ENCODE peak calls at places on chromosome 4, in eight cellular contexts. One of them, this sample, is unnamed.

GRCh38 chr4:163694385-163694784 is 199.9 kb downstream of the TMA16 start:
- DNase-seq in endodermal cell: no peak
- DNase-seq in SK-N-SH: no peak
- DNase-seq in cardiac muscle cell: no peak
- DNase-seq in uterus: no peak
- DNase-seq in sigmoid colon: no peak
- DNase-seq in upper lobe of left lung: no peak
- DNase-seq in WERI-Rb-1: no peak
- DNase-seq in this sample: peak; percentile 27

GRCh38 chr4:7434766-7435150 is at the start of gene PSAPL1:
- DNase-seq in endodermal cell: peak; percentile 90
- DNase-seq in sigmoid colon: no peak
- DNase-seq in SK-N-SH: peak; percentile 52
- DNase-seq in upper lobe of left lung: peak; percentile 81
- DNase-seq in WERI-Rb-1: no peak
- DNase-seq in uterus: no peak
- DNase-seq in cardiac muscle cell: peak; percentile 82
- DNase-seq in this sample: peak; percentile 81

GRCh38 chr4:92447265-92447905 is 143.6 kb downstream of the GRID2 start:
- DNase-seq in SK-N-SH: no peak
- DNase-seq in WERI-Rb-1: no peak
- DNase-seq in sigmoid colon: no peak
- DNase-seq in uterus: no peak
- DNase-seq in endodermal cell: no peak
- DNase-seq in upper lobe of left lung: no peak
- DNase-seq in cardiac muscle cell: peak; percentile 15
- DNase-seq in this sample: no peak

GRCh38 chr4:138099385-138099784 is 142.8 kb downstream of the SLC7A11 start:
- DNase-seq in upper lobe of left lung: no peak
- DNase-seq in WERI-Rb-1: no peak
- DNase-seq in sigmoid colon: no peak
- DNase-seq in endodermal cell: no peak
- DNase-seq in SK-N-SH: no peak
- DNase-seq in uterus: no peak
- DNase-seq in cardiac muscle cell: no peak
- DNase-seq in this sample: no peak

GRCh38 chr4:185256444-185256843 is 47.0 kb downstream of the SNX25 start:
- DNase-seq in endodermal cell: no peak
- DNase-seq in sigmoid colon: no peak
- DNase-seq in uterus: no peak
- DNase-seq in SK-N-SH: no peak
- DNase-seq in cardiac muscle cell: no peak
- DNase-seq in upper lobe of left lung: no peak
- DNase-seq in WERI-Rb-1: no peak
- DNase-seq in this sample: peak; percentile 50

GRCh38 chr4:80182237-80182866 is 15.0 kb upstream of the PRDM8 start:
- DNase-seq in endodermal cell: no peak
- DNase-seq in uterus: no peak
- DNase-seq in upper lobe of left lung: no peak
- DNase-seq in SK-N-SH: no peak
- DNase-seq in sigmoid colon: no peak
- DNase-seq in cardiac muscle cell: no peak
- DNase-seq in WERI-Rb-1: no peak
- DNase-seq in this sample: no peak

GRCh38 chr4:128782875-128783614 is 26.5 kb upstream of the JADE1 start:
- DNase-seq in WERI-Rb-1: no peak
- DNase-seq in endodermal cell: no peak
- DNase-seq in upper lobe of left lung: no peak
- DNase-seq in uterus: peak; percentile 19
- DNase-seq in sigmoid colon: no peak
- DNase-seq in SK-N-SH: no peak
- DNase-seq in cardiac muscle cell: no peak
- DNase-seq in this sample: no peak

GRCh38 chr4:181245326-181245725 is 997.9 kb upstream of the TENM3 start:
- DNase-seq in SK-N-SH: no peak
- DNase-seq in sigmoid colon: no peak
- DNase-seq in uterus: no peak
- DNase-seq in WERI-Rb-1: no peak
- DNase-seq in upper lobe of left lung: no peak
- DNase-seq in endodermal cell: no peak
- DNase-seq in cardiac muscle cell: no peak
- DNase-seq in this sample: no peak

GRCh38 chr4:56102581-56102980 is 153.8 kb downstream of the CEP135 start:
- DNase-seq in cardiac muscle cell: peak; percentile 31
- DNase-seq in upper lobe of left lung: no peak
- DNase-seq in WERI-Rb-1: peak; percentile 67
- DNase-seq in endodermal cell: no peak
- DNase-seq in uterus: no peak
- DNase-seq in sigmoid colon: no peak
- DNase-seq in SK-N-SH: no peak
- DNase-seq in this sample: no peak

GRCh38 chr4:76307670-76308014 is 1.1 kb downstream of the STBD1 start:
- DNase-seq in cardiac muscle cell: peak; percentile 46
- DNase-seq in SK-N-SH: peak; percentile 68
- DNase-seq in uterus: peak; percentile 27
- DNase-seq in sigmoid colon: no peak
- DNase-seq in WERI-Rb-1: no peak
- DNase-seq in upper lobe of left lung: no peak
- DNase-seq in endodermal cell: no peak
- DNase-seq in this sample: no peak

GRCh38 chr4:82371398-82371972 is 2.3 kb downstream of the HNRNPD start:
- DNase-seq in SK-N-SH: peak; percentile 27
- DNase-seq in cardiac muscle cell: no peak
- DNase-seq in upper lobe of left lung: no peak
- DNase-seq in endodermal cell: no peak
- DNase-seq in WERI-Rb-1: no peak
- DNase-seq in sigmoid colon: no peak
- DNase-seq in uterus: no peak
- DNase-seq in this sample: peak; percentile 39

GRCh38 chr4:40238700-40239548 is 42.1 kb downstream of the RHOH start:
- DNase-seq in WERI-Rb-1: no peak
- DNase-seq in sigmoid colon: no peak
- DNase-seq in upper lobe of left lung: peak; percentile 64
- DNase-seq in SK-N-SH: no peak
- DNase-seq in cardiac muscle cell: no peak
- DNase-seq in uterus: no peak
- DNase-seq in endodermal cell: no peak
- DNase-seq in this sample: no peak

GRCh38 chr4:82561745-82562552 is at the start of gene TMEM150C:
- DNase-seq in uterus: no peak
- DNase-seq in WERI-Rb-1: peak; percentile 71
- DNase-seq in sigmoid colon: no peak
- DNase-seq in cardiac muscle cell: peak; percentile 78
- DNase-seq in upper lobe of left lung: no peak
- DNase-seq in SK-N-SH: peak; percentile 82
- DNase-seq in endodermal cell: peak; percentile 88
- DNase-seq in this sample: peak; percentile 17

GRCh38 chr4:96164814-96165351 is 325.0 kb downstream of the PDHA2 start:
- DNase-seq in WERI-Rb-1: no peak
- DNase-seq in endodermal cell: no peak
- DNase-seq in cardiac muscle cell: no peak
- DNase-seq in sigmoid colon: no peak
- DNase-seq in uterus: no peak
- DNase-seq in upper lobe of left lung: no peak
- DNase-seq in SK-N-SH: no peak
- DNase-seq in this sample: peak; percentile 1

GRCh38 chr4:26701095-26701494 is 117.2 kb downstream of the TBC1D19 start:
- DNase-seq in sigmoid colon: no peak
- DNase-seq in SK-N-SH: no peak
- DNase-seq in cardiac muscle cell: no peak
- DNase-seq in upper lobe of left lung: no peak
- DNase-seq in endodermal cell: no peak
- DNase-seq in uterus: no peak
- DNase-seq in WERI-Rb-1: no peak
- DNase-seq in this sample: no peak

GRCh38 chr4:184644553-184645307 is 4.5 kb downstream of the CASP3 start:
- DNase-seq in WERI-Rb-1: no peak
- DNase-seq in SK-N-SH: no peak
- DNase-seq in endodermal cell: no peak
- DNase-seq in sigmoid colon: no peak
- DNase-seq in uterus: no peak
- DNase-seq in upper lobe of left lung: no peak
- DNase-seq in cardiac muscle cell: no peak
- DNase-seq in this sample: no peak

GRCh38 chr4:37393889-37394288 is 149.3 kb downstream of the NWD2 start:
- DNase-seq in uterus: no peak
- DNase-seq in cardiac muscle cell: no peak
- DNase-seq in sigmoid colon: no peak
- DNase-seq in SK-N-SH: no peak
- DNase-seq in upper lobe of left lung: no peak
- DNase-seq in endodermal cell: no peak
- DNase-seq in WERI-Rb-1: no peak
- DNase-seq in this sample: no peak

GRCh38 chr4:102663073-102663472 is 97.7 kb downstream of the MANBA start:
- DNase-seq in SK-N-SH: no peak
- DNase-seq in uterus: no peak
- DNase-seq in upper lobe of left lung: no peak
- DNase-seq in sigmoid colon: no peak
- DNase-seq in WERI-Rb-1: no peak
- DNase-seq in cardiac muscle cell: no peak
- DNase-seq in endodermal cell: no peak
- DNase-seq in this sample: peak; percentile 69

GRCh38 chr4:8694651-8695151 is 102.1 kb downstream of the CPZ start:
- DNase-seq in endodermal cell: peak; percentile 39
- DNase-seq in WERI-Rb-1: no peak
- DNase-seq in cardiac muscle cell: no peak
- DNase-seq in uterus: peak; percentile 4
- DNase-seq in sigmoid colon: peak; percentile 63
- DNase-seq in upper lobe of left lung: peak; percentile 12
- DNase-seq in SK-N-SH: peak; percentile 7
- DNase-seq in this sample: no peak

GRCh38 chr4:139872274-139872673 is 206.7 kb downstream of the MGST2 start:
- DNase-seq in WERI-Rb-1: no peak
- DNase-seq in upper lobe of left lung: no peak
- DNase-seq in SK-N-SH: no peak
- DNase-seq in uterus: no peak
- DNase-seq in endodermal cell: no peak
- DNase-seq in cardiac muscle cell: no peak
- DNase-seq in sigmoid colon: no peak
- DNase-seq in this sample: peak; percentile 77

DNA sequence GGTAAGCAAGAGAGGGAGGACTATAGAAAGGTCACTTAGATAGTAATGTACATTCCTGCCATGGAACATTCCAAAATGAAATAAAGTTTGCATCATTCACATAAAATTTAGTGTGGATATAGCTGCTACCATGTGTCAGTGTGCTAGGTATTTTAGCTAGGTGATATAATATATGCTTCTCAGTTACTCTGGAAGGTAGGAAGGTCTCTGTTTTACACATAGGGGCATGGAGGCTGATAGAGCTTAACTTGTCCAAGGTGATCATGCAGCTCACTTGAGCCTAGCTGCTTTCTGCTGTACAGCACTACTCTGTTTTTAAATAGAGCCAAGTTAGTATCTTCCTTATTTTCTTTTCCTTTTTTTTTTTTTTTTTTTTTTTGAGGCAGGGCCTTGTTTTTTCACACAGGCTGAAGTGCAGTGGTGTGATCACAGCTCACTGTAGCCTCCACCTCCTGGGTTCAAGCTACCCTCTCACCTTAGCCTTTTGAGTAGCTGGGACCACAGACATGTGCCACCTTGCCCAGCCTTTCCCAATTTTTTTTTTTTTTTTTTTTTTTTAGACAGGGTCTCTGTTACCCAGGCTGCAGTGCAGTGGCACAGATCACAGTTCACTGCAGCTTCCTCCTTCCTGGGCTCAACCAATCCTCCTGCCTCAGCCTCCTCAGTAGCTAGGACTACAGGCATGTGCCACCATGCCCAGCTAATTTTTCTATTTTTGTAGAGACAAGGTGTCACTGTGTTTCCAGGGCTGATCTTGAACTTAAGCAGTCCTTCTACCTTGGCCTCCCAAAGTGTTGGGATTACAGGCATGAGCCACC is 10.4 kb downstream of the AFF1 start:
- DNase-seq in SK-N-SH: no peak
- DNase-seq in endodermal cell: peak; percentile 17
- DNase-seq in uterus: no peak
- DNase-seq in sigmoid colon: no peak
- DNase-seq in upper lobe of left lung: no peak
- DNase-seq in WERI-Rb-1: no peak
- DNase-seq in cardiac muscle cell: no peak
- DNase-seq in this sample: no peak
- H3K27ac ChIP-seq in SK-N-SH: no peak overlapping the region
- H3K27ac ChIP-seq in endodermal cell: no peak overlapping the region
- H3K27ac ChIP-seq in uterus: no peak overlapping the region
- H3K27ac ChIP-seq in sigmoid colon: no peak overlapping the region
- H3K27ac ChIP-seq in upper lobe of left lung: no peak overlapping the region
- H3K27ac ChIP-seq in WERI-Rb-1: no peak overlapping the region
- H3K27ac ChIP-seq in cardiac muscle cell: no peak overlapping the region
- H3K27ac ChIP-seq in this sample: no peak overlapping the region

DNA sequence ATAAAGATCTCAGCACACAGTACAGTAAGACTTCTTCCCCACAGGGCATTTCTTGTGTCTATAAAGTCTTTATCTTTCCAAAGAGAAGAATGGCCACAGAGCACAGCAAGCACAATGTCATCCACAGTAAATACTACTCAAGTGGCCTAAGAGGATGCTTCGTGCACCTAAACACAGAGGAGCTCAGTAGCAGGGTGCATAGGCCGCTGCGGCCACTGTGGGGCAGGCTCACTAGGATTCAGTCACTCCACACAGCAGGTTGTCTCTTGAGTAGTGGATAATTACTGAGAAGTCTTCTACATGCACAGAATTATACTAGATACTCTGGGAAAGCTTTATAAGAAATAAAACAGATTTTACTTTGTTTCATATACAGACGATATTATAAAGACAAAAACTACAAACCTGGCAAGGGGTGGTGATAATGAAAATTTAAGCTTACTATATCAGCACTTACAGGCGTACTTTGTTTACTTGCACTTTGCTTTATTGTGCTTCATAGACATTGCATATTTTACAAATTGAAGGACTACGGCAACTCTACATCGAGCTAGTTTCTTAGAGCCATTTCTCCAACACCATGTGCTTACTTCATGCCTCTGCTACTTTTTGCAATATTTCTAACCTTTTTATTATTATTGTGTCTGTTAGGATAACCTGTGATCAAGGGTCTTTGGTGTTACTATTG is 78.5 kb downstream of the PRDM5 start:
- DNase-seq in sigmoid colon: no peak
- DNase-seq in cardiac muscle cell: peak; percentile 70
- DNase-seq in uterus: no peak
- DNase-seq in upper lobe of left lung: peak; percentile 61
- DNase-seq in endodermal cell: peak; percentile 78
- DNase-seq in SK-N-SH: peak; percentile 42
- DNase-seq in WERI-Rb-1: peak; percentile 63
- DNase-seq in this sample: no peak
- TF ChIP-seq CTCF in sigmoid colon: peak; percentile 11
- TF ChIP-seq CTCF in cardiac muscle cell: peak; percentile 21
- TF ChIP-seq CTCF in uterus: no peak
- TF ChIP-seq CTCF in upper lobe of left lung: peak; percentile 29
- TF ChIP-seq CTCF in endodermal cell: peak; percentile 84
- TF ChIP-seq CTCF in SK-N-SH: peak; percentile 41
- TF ChIP-seq CTCF in WERI-Rb-1: peak; percentile 82
- TF ChIP-seq CTCF in this sample: no peak

GRCh38 chr4:86592553-86593249 is 1.4 kb upstream of the PTPN13 start:
- DNase-seq in WERI-Rb-1: no peak
- DNase-seq in endodermal cell: no peak
- DNase-seq in SK-N-SH: no peak
- DNase-seq in upper lobe of left lung: no peak
- DNase-seq in sigmoid colon: no peak
- DNase-seq in cardiac muscle cell: no peak
- DNase-seq in uterus: no peak
- DNase-seq in this sample: peak; percentile 30
- H3K27ac ChIP-seq in WERI-Rb-1: no peak overlapping the region
- H3K27ac ChIP-seq in endodermal cell: peak overlapping the region; percentile 96
- H3K27ac ChIP-seq in SK-N-SH: peak overlapping the region; percentile 43
- H3K27ac ChIP-seq in upper lobe of left lung: no peak overlapping the region
- H3K27ac ChIP-seq in sigmoid colon: no peak overlapping the region
- H3K27ac ChIP-seq in cardiac muscle cell: peak overlapping the region; percentile 94
- H3K27ac ChIP-seq in uterus: peak overlapping the region; percentile 91
- H3K27ac ChIP-seq in this sample: no peak overlapping the region

GRCh38 chr4:116705466-116705865 is 379.9 kb downstream of the TRAM1L1 start:
- DNase-seq in WERI-Rb-1: no peak
- DNase-seq in sigmoid colon: no peak
- DNase-seq in uterus: no peak
- DNase-seq in upper lobe of left lung: no peak
- DNase-seq in cardiac muscle cell: no peak
- DNase-seq in endodermal cell: no peak
- DNase-seq in SK-N-SH: no peak
- DNase-seq in this sample: no peak
- TF ChIP-seq CTCF in WERI-Rb-1: no peak
- TF ChIP-seq CTCF in sigmoid colon: no peak
- TF ChIP-seq CTCF in uterus: no peak
- TF ChIP-seq CTCF in upper lobe of left lung: no peak
- TF ChIP-seq CTCF in cardiac muscle cell: no peak
- TF ChIP-seq CTCF in endodermal cell: no peak
- TF ChIP-seq CTCF in SK-N-SH: no peak
- TF ChIP-seq CTCF in this sample: no peak